ENCODE peak calls at places on chromosomes 11 and 22, in eight cellular contexts. N is stimulated activated CD4-positive, alpha-beta T cell treated with anti-CD3 and anti-CD28 coated beads, Interleukin-2, amount 100 ng/mL, for 48 hours; V is smooth muscle cell of the brain vasculature; Y is fibroblast of pulmonary artery; L is activated naive CD4-positive, alpha-beta T cell; M is mesothelial cell of epicardium; D is upper lobe of right lung; X is stomach. K is an unnamed sample.

GRCh38 chr11:109035261-109035660 is 370.4 kb downstream of the DDX10 start:
- DNase-seq in D (no peak), N (no peak), Y (no peak), X (no peak), L (no peak), M (no peak), V (no peak), K (no peak)

GRCh38 chr11:13000721-13001120 is 8.4 kb upstream of the RASSF10 start:
- DNase-seq in Y (no peak), D (no peak), L (no peak), V (no peak), N (no peak), M (no peak), X (no peak), K (no peak)

GRCh38 chr11:15969281-15969680 is 387.1 kb downstream of the SOX6 start:
- DNase-seq in V (peak; percentile 45), D (no peak), M (no peak), X (peak; percentile 61), N (no peak), Y (peak; percentile 92), L (no peak), K (no peak)

GRCh38 chr11:3803726-3804510 is 4.4 kb upstream of the PGAP2 start:
- DNase-seq in V (no peak), N (no peak), M (no peak), Y (no peak), L (no peak), D (peak; percentile 21), X (no peak), K (no peak)

GRCh38 chr11:115693002-115693401 is 188.8 kb upstream of the CADM1 start:
- DNase-seq in V (no peak), N (no peak), L (no peak), M (no peak), Y (no peak), D (no peak), X (no peak), K (no peak)

GRCh38 chr11:71079795-71080194 is 172.6 kb downstream of the SHANK2 start:
- DNase-seq in L (no peak), M (no peak), V (no peak), X (no peak), Y (no peak), N (no peak), D (no peak), K (no peak)

GRCh38 chr11:45097721-45098493 is 48.5 kb upstream of the PRDM11 start:
- DNase-seq in N (peak; percentile 35), L (no peak), V (no peak), Y (peak; percentile 81), M (peak; percentile 78), X (no peak), D (no peak), K (no peak)

GRCh38 chr11:44837650-44838049 is 110.9 kb downstream of the TSPAN18 start:
- DNase-seq in Y (no peak), D (no peak), X (no peak), L (no peak), N (no peak), M (no peak), V (no peak), K (no peak)

GRCh38 chr22:22394589-22394988 is 114.0 kb downstream of the ZNF280B start:
- DNase-seq in L (no peak), N (no peak), X (no peak), Y (no peak), M (no peak), D (no peak), V (no peak), K (no peak)

GRCh38 chr11:614583-615452 is 932 bp downstream of the IRF7 start:
- DNase-seq in L (no peak), D (peak; percentile 77), M (no peak), N (no peak), Y (no peak), V (no peak), X (peak; percentile 79), K (peak; percentile 66)